ENCODE peak calls at places on chromosomes 16 and 17, in four cellular contexts. B is breast epithelium, Q is right lobe of liver, K is heart left ventricle. E is an unnamed sample.
A peak's percentile ranks its signal among the peaks of the same experiment; 100 is the strongest.

GRCh38 chr16:10255728-10256127 is 73.5 kb upstream of the GRIN2A start:
- DNase-seq in B (no peak), Q (no peak), K (no peak), E (no peak)

GRCh38 chr17:17782425-17783120 is 54.2 kb downstream of the SREBF1 start:
- DNase-seq in K (no peak), B (no peak), Q (no peak), E (no peak)

GRCh38 chr17:73005360-73005759 is 87.1 kb downstream of the SLC39A11 start:
- DNase-seq in B (no peak), K (no peak), Q (no peak), E (no peak)

GRCh38 chr16:56580391-56581048 is 8.8 kb upstream of the MT3 start:
- DNase-seq in Q (no peak), K (no peak), B (no peak), E (peak; percentile 8)

GRCh38 chr17:77381185-77381700 is 240.5 kb downstream of the SEC14L1 start:
- DNase-seq in Q (no peak), K (no peak), B (no peak), E (no peak)

GRCh38 chr16:67024384-67024896 is 4.5 kb upstream of the CBFB start:
- DNase-seq in B (peak; percentile 10), Q (no peak), K (no peak), E (peak; percentile 29)

GRCh38 chr16:10579965-10580918 is at the start of gene EMP2:
- DNase-seq in Q (peak; percentile 85), K (peak; percentile 92), B (peak; percentile 60), E (peak; percentile 80)

GRCh38 chr16:12519986-12520385 is 283.7 kb downstream of the CPPED1 start:
- DNase-seq in Q (no peak), B (no peak), K (no peak), E (no peak)

GRCh38 chr16:88424536-88425230 is 28.4 kb upstream of the ZFPM1 start:
- DNase-seq in Q (no peak), K (no peak), B (peak; percentile 46), E (no peak)

GRCh38 chr16:25224731-25225319 is 8.1 kb downstream of the AQP8 start:
- DNase-seq in B (no peak), K (no peak), Q (no peak), E (no peak)

GRCh38 chr17:2233441-2233947 is 70.1 kb downstream of the SMG6 start:
- DNase-seq in Q (no peak), K (no peak), B (no peak), E (no peak)

GRCh38 chr16:89453662-89454321 is 36.6 kb downstream of the ANKRD11 start:
- DNase-seq in B (no peak), K (no peak), Q (no peak), E (no peak)
- TF ChIP-seq CTCF in B (no peak), K (no peak), Q (no peak), E (peak; percentile 39)

GRCh38 chr17:80034654-80034976 is 1.1 kb downstream of the TBC1D16 start:
- DNase-seq in B (no peak), K (no peak), Q (peak; percentile 33), E (no peak)
- H3K27ac ChIP-seq in B (peak overlapping the region; percentile 2), K (peak overlapping the region; percentile 76), Q (peak overlapping the region; percentile 76), E (peak overlapping the region; percentile 72)

GRCh38 chr16:3880623-3881498 is at the start of gene CREBBP:
- DNase-seq in B (peak; percentile 84), K (peak; percentile 94), Q (peak; percentile 91), E (peak; percentile 95)
- TF ChIP-seq CTCF in B (no peak), K (no peak), Q (no peak), E (no peak)

GRCh38 chr17:36553459-36553858 is 8.7 kb downstream of the GGNBP2 start:
- DNase-seq in Q (no peak), K (no peak), B (no peak), E (no peak)

GRCh38 chr17:36547776-36548175 is 3.1 kb downstream of the GGNBP2 start:
- DNase-seq in Q (no peak), B (no peak), K (no peak), E (no peak)

GRCh38 chr17:36545465-36546417 is 1.0 kb downstream of the GGNBP2 start:
- DNase-seq in B (peak; percentile 97), Q (peak; percentile 97), K (peak; percentile 97), E (peak; percentile 98)

GRCh38 chr17:36546418-36547093 is 1.8 kb downstream of the GGNBP2 start:
- DNase-seq in K (no peak), Q (no peak), B (no peak), E (no peak)

GRCh38 chr17:36550491-36551417 is 6.0 kb downstream of the GGNBP2 start:
- DNase-seq in K (no peak), Q (no peak), B (no peak), E (no peak)
- H3K27ac ChIP-seq in K (no peak overlapping the region), Q (no peak overlapping the region), B (no peak overlapping the region), E (peak overlapping the region; percentile 74)

GRCh38 chr16:62224810-62225209 is 188.6 kb upstream of the CDH8 start:
- DNase-seq in B (no peak), K (no peak), Q (no peak), E (no peak)
- TF ChIP-seq CTCF in B (no peak), K (no peak), Q (no peak), E (no peak)